ENCODE peak calls at places on chromosomes 12 and 14, in nine cellular contexts. One of them, this sample, is unnamed.

GRCh38 chr14:98931911-98932310 is 340.1 kb downstream of the BCL11B start:
- DNase-seq in activated T-helper 1 cell treated with anti-CD3 and anti-CD28 coated beads, Interleukin-2, amount 50 U/mL, for 16 hours: peak
- DNase-seq in astrocyte: no peak
- DNase-seq in thoracic aorta: no peak
- DNase-seq in psoas muscle: no peak
- DNase-seq in NCI-H1092 treated with DMSO at 0.1 percent for 48 hours: no peak
- DNase-seq in T1000: no peak
- DNase-seq in stimulated activated CD4-positive, alpha-beta T cell treated with anti-CD3 and anti-CD28 coated beads, Interleukin-4, amount 100 ng/mL, for 1 hour: peak
- DNase-seq in effector CD4-positive, alpha-beta T cell: peak
- DNase-seq in this sample: no peak

GRCh38 chr12:94184995-94185711 is 36.8 kb downstream of the PLXNC1 start:
- DNase-seq in stimulated activated CD4-positive, alpha-beta T cell treated with anti-CD3 and anti-CD28 coated beads, Interleukin-4, amount 100 ng/mL, for 1 hour: no peak
- DNase-seq in effector CD4-positive, alpha-beta T cell: no peak
- DNase-seq in astrocyte: no peak
- DNase-seq in T1000: no peak
- DNase-seq in thoracic aorta: no peak
- DNase-seq in activated T-helper 1 cell treated with anti-CD3 and anti-CD28 coated beads, Interleukin-2, amount 50 U/mL, for 16 hours: no peak
- DNase-seq in psoas muscle: no peak
- DNase-seq in NCI-H1092 treated with DMSO at 0.1 percent for 48 hours: no peak
- DNase-seq in this sample: no peak

GRCh38 chr12:19506497-19506896 is 67.2 kb downstream of the AEBP2 start:
- DNase-seq in thoracic aorta: no peak
- DNase-seq in stimulated activated CD4-positive, alpha-beta T cell treated with anti-CD3 and anti-CD28 coated beads, Interleukin-4, amount 100 ng/mL, for 1 hour: no peak
- DNase-seq in activated T-helper 1 cell treated with anti-CD3 and anti-CD28 coated beads, Interleukin-2, amount 50 U/mL, for 16 hours: no peak
- DNase-seq in NCI-H1092 treated with DMSO at 0.1 percent for 48 hours: no peak
- DNase-seq in psoas muscle: no peak
- DNase-seq in astrocyte: peak
- DNase-seq in T1000: no peak
- DNase-seq in effector CD4-positive, alpha-beta T cell: no peak
- DNase-seq in this sample: no peak

GRCh38 chr14:90551733-90552464 is 155.1 kb downstream of the CALM1 start:
- DNase-seq in astrocyte: no peak
- DNase-seq in psoas muscle: no peak
- DNase-seq in thoracic aorta: no peak
- DNase-seq in effector CD4-positive, alpha-beta T cell: no peak
- DNase-seq in stimulated activated CD4-positive, alpha-beta T cell treated with anti-CD3 and anti-CD28 coated beads, Interleukin-4, amount 100 ng/mL, for 1 hour: no peak
- DNase-seq in T1000: no peak
- DNase-seq in NCI-H1092 treated with DMSO at 0.1 percent for 48 hours: no peak
- DNase-seq in activated T-helper 1 cell treated with anti-CD3 and anti-CD28 coated beads, Interleukin-2, amount 50 U/mL, for 16 hours: no peak
- DNase-seq in this sample: no peak

GRCh38 chr12:48279601-48280000 is 71.1 kb downstream of the ZNF641 start:
- DNase-seq in stimulated activated CD4-positive, alpha-beta T cell treated with anti-CD3 and anti-CD28 coated beads, Interleukin-4, amount 100 ng/mL, for 1 hour: no peak
- DNase-seq in psoas muscle: no peak
- DNase-seq in T1000: no peak
- DNase-seq in NCI-H1092 treated with DMSO at 0.1 percent for 48 hours: no peak
- DNase-seq in thoracic aorta: no peak
- DNase-seq in astrocyte: no peak
- DNase-seq in effector CD4-positive, alpha-beta T cell: no peak
- DNase-seq in activated T-helper 1 cell treated with anti-CD3 and anti-CD28 coated beads, Interleukin-2, amount 50 U/mL, for 16 hours: no peak
- DNase-seq in this sample: no peak

GRCh38 chr14:105841022-105842009 is 314.9 kb downstream of the TMEM121 start:
- DNase-seq in stimulated activated CD4-positive, alpha-beta T cell treated with anti-CD3 and anti-CD28 coated beads, Interleukin-4, amount 100 ng/mL, for 1 hour: no peak
- DNase-seq in T1000: no peak
- DNase-seq in astrocyte: no peak
- DNase-seq in NCI-H1092 treated with DMSO at 0.1 percent for 48 hours: no peak
- DNase-seq in effector CD4-positive, alpha-beta T cell: no peak
- DNase-seq in activated T-helper 1 cell treated with anti-CD3 and anti-CD28 coated beads, Interleukin-2, amount 50 U/mL, for 16 hours: no peak
- DNase-seq in psoas muscle: no peak
- DNase-seq in thoracic aorta: no peak
- DNase-seq in this sample: no peak

GRCh38 chr12:79818856-79819255 is 116.0 kb downstream of the PPP1R12A start:
- DNase-seq in T1000: no peak
- DNase-seq in psoas muscle: no peak
- DNase-seq in effector CD4-positive, alpha-beta T cell: no peak
- DNase-seq in NCI-H1092 treated with DMSO at 0.1 percent for 48 hours: no peak
- DNase-seq in activated T-helper 1 cell treated with anti-CD3 and anti-CD28 coated beads, Interleukin-2, amount 50 U/mL, for 16 hours: no peak
- DNase-seq in thoracic aorta: no peak
- DNase-seq in stimulated activated CD4-positive, alpha-beta T cell treated with anti-CD3 and anti-CD28 coated beads, Interleukin-4, amount 100 ng/mL, for 1 hour: no peak
- DNase-seq in astrocyte: peak
- DNase-seq in this sample: no peak

GRCh38 chr14:52790011-52790755 is 1.2 kb downstream of the GNPNAT1 start:
- DNase-seq in NCI-H1092 treated with DMSO at 0.1 percent for 48 hours: peak
- DNase-seq in T1000: no peak
- DNase-seq in astrocyte: no peak
- DNase-seq in effector CD4-positive, alpha-beta T cell: no peak
- DNase-seq in psoas muscle: no peak
- DNase-seq in activated T-helper 1 cell treated with anti-CD3 and anti-CD28 coated beads, Interleukin-2, amount 50 U/mL, for 16 hours: no peak
- DNase-seq in stimulated activated CD4-positive, alpha-beta T cell treated with anti-CD3 and anti-CD28 coated beads, Interleukin-4, amount 100 ng/mL, for 1 hour: no peak
- DNase-seq in thoracic aorta: no peak
- DNase-seq in this sample: no peak

GRCh38 chr14:74804219-74804825 is 41.2 kb downstream of the YLPM1 start:
- DNase-seq in stimulated activated CD4-positive, alpha-beta T cell treated with anti-CD3 and anti-CD28 coated beads, Interleukin-4, amount 100 ng/mL, for 1 hour: no peak
- DNase-seq in activated T-helper 1 cell treated with anti-CD3 and anti-CD28 coated beads, Interleukin-2, amount 50 U/mL, for 16 hours: no peak
- DNase-seq in thoracic aorta: no peak
- DNase-seq in psoas muscle: no peak
- DNase-seq in T1000: no peak
- DNase-seq in NCI-H1092 treated with DMSO at 0.1 percent for 48 hours: no peak
- DNase-seq in astrocyte: peak
- DNase-seq in effector CD4-positive, alpha-beta T cell: peak
- DNase-seq in this sample: no peak

GRCh38 chr12:8065991-8066594 is at the start of gene C3AR1:
- DNase-seq in psoas muscle: no peak
- DNase-seq in effector CD4-positive, alpha-beta T cell: peak
- DNase-seq in activated T-helper 1 cell treated with anti-CD3 and anti-CD28 coated beads, Interleukin-2, amount 50 U/mL, for 16 hours: no peak
- DNase-seq in astrocyte: peak
- DNase-seq in stimulated activated CD4-positive, alpha-beta T cell treated with anti-CD3 and anti-CD28 coated beads, Interleukin-4, amount 100 ng/mL, for 1 hour: no peak
- DNase-seq in T1000: no peak
- DNase-seq in thoracic aorta: no peak
- DNase-seq in NCI-H1092 treated with DMSO at 0.1 percent for 48 hours: no peak
- DNase-seq in this sample: no peak